ENCODE peak calls at places on chromosomes 13 and 19, in eight cellular contexts. D is naive thymus-derived CD4-positive, alpha-beta T cell; V is gastrocnemius medialis; W is endothelial cell of umbilical vein; S is AG04450; U is SK-N-SH; J is WERI-Rb-1; K is IMR-90. Z is an unnamed sample.

GRCh38 chr13:114106991-114107685 is 25.3 kb downstream of the RASA3 start:
- DNase-seq in S (no peak), V (no peak), K (no peak), J (peak), U (no peak), D (no peak), W (no peak), Z (no peak)

GRCh38 chr13:24221007-24221406 is 60.5 kb downstream of the SPATA13 start:
- DNase-seq in W (no peak), V (no peak), J (no peak), U (no peak), K (no peak), D (no peak), S (no peak), Z (no peak)

GRCh38 chr19:38898788-38899446 is 501 bp downstream of the SIRT2 start:
- DNase-seq in V (no peak), D (no peak), U (no peak), J (no peak), S (no peak), K (peak), W (no peak), Z (no peak)

GRCh38 chr19:46928951-46929350 is 68.2 kb downstream of the ARHGAP35 start:
- DNase-seq in U (no peak), K (peak), D (no peak), W (no peak), V (no peak), S (no peak), J (no peak), Z (no peak)

GRCh38 chr19:51441410-51442390 is 16.6 kb downstream of the SIGLEC8 start:
- DNase-seq in W (no peak), J (no peak), D (peak), S (no peak), V (no peak), U (no peak), K (no peak), Z (no peak)

GRCh38 chr19:50025794-50026549 is at the start of gene ZNF473:
- DNase-seq in U (peak), W (no peak), J (peak), D (peak), K (peak), S (peak), V (peak), Z (peak)

GRCh38 chr13:100461309-100462035 is 127.1 kb downstream of the GGACT start:
- DNase-seq in K (peak), V (no peak), J (no peak), W (peak), S (no peak), D (no peak), U (no peak), Z (no peak)

GRCh38 chr19:821228-821975 is at the start of gene PLPPR3:
- DNase-seq in K (no peak), U (peak), D (peak), W (no peak), J (peak), S (no peak), V (no peak), Z (no peak)

GRCh38 chr19:49119411-49120324 is at the start of gene PPFIA3:
- DNase-seq in U (peak), S (no peak), D (peak), K (peak), W (peak), J (no peak), V (no peak), Z (peak)

GRCh38 chr13:25267715-25268114 is 19.6 kb downstream of the MTMR6 start:
- DNase-seq in K (peak), W (peak), J (no peak), S (no peak), U (peak), D (no peak), V (no peak), Z (no peak)

GRCh38 chr13:109509154-109509905 is 277.1 kb downstream of the IRS2 start:
- DNase-seq in D (no peak), U (no peak), W (no peak), V (no peak), S (peak), J (no peak), K (peak), Z (no peak)

GRCh38 chr13:100039740-100040139 is 49.2 kb upstream of the PCCA start:
- DNase-seq in S (no peak), K (peak), W (no peak), U (no peak), D (no peak), J (no peak), V (no peak), Z (no peak)

GRCh38 chr19:15790096-15790495 is 2.6 kb downstream of the OR10H5 start:
- DNase-seq in K (no peak), J (no peak), D (no peak), S (no peak), U (no peak), V (no peak), W (no peak), Z (no peak)

GRCh38 chr19:38287604-38288003 is 16.4 kb upstream of the C19orf33 start:
- DNase-seq in J (no peak), U (no peak), D (no peak), S (no peak), V (no peak), K (no peak), W (no peak), Z (no peak)

GRCh38 chr19:8361921-8362793 is 1.8 kb upstream of the ANGPTL4 start:
- DNase-seq in S (peak), J (peak), U (peak), W (peak), K (peak), D (no peak), V (peak), Z (peak)

GRCh38 chr13:44648392-44649117 is 72.4 kb upstream of the TSC22D1 start:
- DNase-seq in V (no peak), J (no peak), U (peak), D (no peak), W (peak), S (no peak), K (no peak), Z (no peak)

GRCh38 chr19:11453468-11454341 is 18.3 kb downstream of the PRKCSH start:
- DNase-seq in U (peak), W (no peak), S (no peak), J (no peak), K (no peak), D (no peak), V (no peak), Z (no peak)

GRCh38 chr19:10238172-10238783 is 7.1 kb upstream of the S1PR2 start:
- DNase-seq in K (peak), W (no peak), U (no peak), S (peak), D (no peak), V (no peak), J (no peak), Z (peak)

GRCh38 chr13:44292545-44292944 is 81.1 kb upstream of the SERP2 start:
- DNase-seq in S (no peak), W (peak), D (no peak), U (no peak), V (no peak), J (no peak), K (no peak), Z (peak)

GRCh38 chr13:32446778-32447465 is 19.0 kb upstream of the N4BP2L1 start:
- DNase-seq in V (no peak), W (no peak), S (no peak), J (peak), D (no peak), U (no peak), K (no peak), Z (no peak)

GRCh38 chr19:50492303-50493052 is 15.8 kb upstream of the GARIN5A start:
- DNase-seq in J (no peak), U (peak), S (no peak), W (no peak), K (no peak), V (no peak), D (peak), Z (no peak)

GRCh38 chr13:69565334-69565733 is 542.3 kb upstream of the ATXN8OS start:
- DNase-seq in D (no peak), W (peak), S (no peak), V (no peak), K (no peak), U (peak), J (peak), Z (no peak)

GRCh38 chr19:38062959-38063786 is 156.2 kb downstream of the SIPA1L3 start:
- DNase-seq in S (no peak), K (peak), W (no peak), D (no peak), V (no peak), J (peak), U (peak), Z (no peak)

GRCh38 chr13:48175200-48175599 is 57.8 kb upstream of the ITM2B start:
- DNase-seq in S (no peak), K (no peak), U (no peak), V (no peak), J (no peak), W (no peak), D (no peak), Z (no peak)

GRCh38 chr13:73547239-73547638 is 488.4 kb downstream of the KLF5 start:
- DNase-seq in J (no peak), D (no peak), V (no peak), W (no peak), S (no peak), K (no peak), U (no peak), Z (no peak)

GRCh38 chr19:32397736-32398135 is 7.8 kb upstream of the DPY19L3 start:
- DNase-seq in U (no peak), K (peak), W (no peak), D (no peak), V (no peak), S (peak), J (no peak), Z (no peak)

GRCh38 chr19:1657632-1658445 is 5.4 kb upstream of the TCF3 start:
- DNase-seq in K (no peak), D (no peak), J (no peak), S (no peak), V (no peak), U (no peak), W (no peak), Z (no peak)

GRCh38 chr13:20566424-20566916 is 487 bp upstream of the IFT88 start:
- DNase-seq in D (no peak), V (peak), K (peak), U (no peak), J (peak), W (no peak), S (peak), Z (no peak)

GRCh38 chr13:42078113-42078769 is 29.8 kb downstream of the DGKH start:
- DNase-seq in W (no peak), K (no peak), U (peak), D (no peak), J (no peak), V (no peak), S (no peak), Z (no peak)

GRCh38 chr19:6045108-6045507 is 65.2 kb downstream of the RFX2 start:
- DNase-seq in S (no peak), U (no peak), V (no peak), D (no peak), W (no peak), K (no peak), J (no peak), Z (no peak)

GRCh38 chr19:38543807-38544568 is 73.8 kb downstream of the MAP4K1 start:
- DNase-seq in S (peak), U (peak), K (peak), D (peak), J (peak), W (peak), V (peak), Z (peak)

GRCh38 chr19:50266896-50267295 is 62.3 kb downstream of the KCNC3 start:
- DNase-seq in K (no peak), V (no peak), D (no peak), W (no peak), J (no peak), S (no peak), U (peak), Z (no peak)

GRCh38 chr13:76397413-76397812 is 488.8 kb downstream of the KCTD12 start:
- DNase-seq in S (no peak), W (no peak), U (no peak), J (no peak), V (no peak), K (no peak), D (no peak), Z (no peak)

GRCh38 chr13:49956131-49956530 is 20.0 kb upstream of the SPRYD7 start:
- DNase-seq in D (no peak), U (no peak), J (no peak), W (no peak), S (no peak), V (no peak), K (no peak), Z (no peak)

GRCh38 chr13:113803409-113804016 is 44.5 kb downstream of the TMEM255B start:
- DNase-seq in S (no peak), V (no peak), U (no peak), K (no peak), J (no peak), D (no peak), W (no peak), Z (no peak)

GRCh38 chr13:59034198-59034597 is 1129.5 kb downstream of the DIAPH3 start:
- DNase-seq in S (no peak), V (no peak), J (no peak), W (no peak), D (no peak), K (no peak), U (no peak), Z (no peak)

GRCh38 chr19:16327501-16327900 is 2.9 kb downstream of the KLF2 start:
- DNase-seq in K (no peak), U (no peak), V (no peak), S (no peak), D (peak), J (no peak), W (no peak), Z (no peak)

GRCh38 chr19:21559444-21559843 is 54.0 kb downstream of the ZNF429 start:
- DNase-seq in J (peak), U (no peak), K (no peak), D (no peak), W (no peak), S (no peak), V (no peak), Z (no peak)
- H3K27ac ChIP-seq in J (no peak), U (no peak), K (no peak), D (no peak), W (no peak), S (no peak), V (no peak), Z (no peak)

GRCh38 chr13:98606296-98606695 is 29.4 kb upstream of the STK24 start:
- DNase-seq in D (no peak), S (no peak), K (no peak), V (no peak), W (no peak), J (no peak), U (peak), Z (no peak)
- H3K4me3 ChIP-seq in D (no peak), S (no peak), K (no peak), V (no peak), W (no peak), J (no peak), U (no peak), Z (no peak)

GRCh38 chr13:79434578-79434977 is 28.5 kb upstream of the RBM26 start:
- DNase-seq in D (no peak), J (no peak), S (no peak), V (no peak), K (peak), W (peak), U (no peak), Z (no peak)
- H3K27ac ChIP-seq in D (no peak), J (no peak), S (no peak), V (no peak), K (no peak), W (no peak), U (peak), Z (no peak)

GRCh38 chr19:13835791-13836723 is 40.8 kb downstream of the ZSWIM4 start:
- DNase-seq in W (no peak), J (no peak), D (no peak), S (no peak), K (no peak), V (no peak), U (no peak), Z (peak)
- H3K4me3 ChIP-seq in W (no peak), J (no peak), D (peak), S (no peak), K (no peak), V (peak), U (no peak), Z (peak)

GRCh38 chr19:30559446-30559845 is 187.3 kb downstream of the ZNF536 start:
- DNase-seq in K (no peak), U (no peak), S (no peak), V (no peak), W (no peak), J (no peak), D (no peak), Z (no peak)

GRCh38 chr19:30557212-30557611 is 185.0 kb downstream of the ZNF536 start:
- DNase-seq in U (no peak), S (no peak), W (no peak), D (no peak), V (no peak), K (no peak), J (peak), Z (no peak)

GRCh38 chr19:30556230-30556711 is 184.1 kb downstream of the ZNF536 start:
- DNase-seq in S (no peak), V (no peak), K (no peak), J (peak), D (no peak), W (no peak), U (no peak), Z (no peak)

GRCh38 chr19:30558793-30559192 is 186.6 kb downstream of the ZNF536 start:
- DNase-seq in D (no peak), W (no peak), J (no peak), V (no peak), S (no peak), U (no peak), K (no peak), Z (no peak)

GRCh38 chr19:30557927-30558557 is 185.9 kb downstream of the ZNF536 start:
- DNase-seq in J (no peak), K (no peak), W (no peak), U (no peak), S (no peak), V (no peak), D (no peak), Z (no peak)
- H3K27ac ChIP-seq in J (no peak), K (no peak), W (no peak), U (no peak), S (no peak), V (no peak), D (no peak), Z (no peak)

DNA sequence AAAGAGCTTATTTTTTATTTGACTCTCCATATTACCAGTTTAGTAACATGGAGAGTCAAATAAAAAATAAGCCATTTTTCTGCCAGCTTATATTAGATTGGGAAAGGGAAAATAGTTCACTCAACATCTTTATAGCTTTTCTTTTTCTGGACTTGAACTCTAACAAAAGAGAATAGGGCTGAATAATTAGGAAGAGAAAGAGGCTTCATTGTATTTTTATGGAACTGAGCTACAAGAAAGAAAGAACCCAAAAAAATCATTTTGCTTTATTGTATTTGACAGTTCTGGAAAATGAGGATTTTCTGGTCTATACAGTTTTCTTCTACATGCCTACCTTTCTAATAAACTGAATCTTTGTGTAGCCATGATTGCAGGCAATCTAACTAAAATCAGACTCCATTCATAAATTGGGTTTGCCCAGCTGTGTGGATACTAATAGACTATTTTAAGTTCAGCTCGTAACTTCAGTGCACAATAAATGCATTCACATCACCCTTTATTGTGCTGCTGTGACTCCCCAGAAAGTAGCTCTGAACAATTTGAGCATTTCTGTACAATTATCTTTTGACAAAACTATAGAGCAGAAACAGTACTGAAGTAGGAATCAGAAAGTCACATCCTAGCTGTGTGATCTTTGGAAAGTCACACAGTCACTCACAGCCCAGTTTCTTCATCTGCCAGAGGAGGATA is 115.3 kb downstream of the STOML3 start:
- DNase-seq in J (no peak), S (no peak), U (no peak), K (no peak), V (no peak), W (no peak), D (no peak), Z (no peak)
- H3K4me3 ChIP-seq in J (no peak), S (no peak), U (no peak), K (no peak), V (no peak), W (no peak), D (no peak), Z (no peak)

DNA sequence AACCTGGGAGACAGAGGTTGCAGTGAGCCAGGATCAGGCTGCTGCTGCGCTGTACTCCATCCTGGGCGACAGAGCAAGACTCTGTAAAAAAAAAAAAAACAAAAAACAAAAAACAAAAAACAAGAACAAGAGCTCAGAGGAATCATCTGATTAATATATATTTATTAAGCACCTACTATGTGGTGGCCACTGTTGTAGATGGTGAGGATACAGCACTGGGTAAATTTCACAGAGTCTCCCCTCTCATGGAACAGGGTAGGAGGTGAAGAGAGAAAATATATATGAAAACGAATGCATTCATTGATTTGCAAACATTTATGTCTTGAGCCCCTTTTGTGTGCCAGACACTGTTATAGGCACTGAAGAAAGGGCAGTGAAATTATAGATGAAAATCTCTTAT is 5.9 kb upstream of the SERTAD1 start:
- DNase-seq in S (no peak), W (no peak), U (no peak), K (no peak), V (no peak), J (no peak), D (no peak), Z (no peak)
- H3K27ac ChIP-seq in S (no peak), W (no peak), U (no peak), K (no peak), V (no peak), J (no peak), D (no peak), Z (no peak)

DNA sequence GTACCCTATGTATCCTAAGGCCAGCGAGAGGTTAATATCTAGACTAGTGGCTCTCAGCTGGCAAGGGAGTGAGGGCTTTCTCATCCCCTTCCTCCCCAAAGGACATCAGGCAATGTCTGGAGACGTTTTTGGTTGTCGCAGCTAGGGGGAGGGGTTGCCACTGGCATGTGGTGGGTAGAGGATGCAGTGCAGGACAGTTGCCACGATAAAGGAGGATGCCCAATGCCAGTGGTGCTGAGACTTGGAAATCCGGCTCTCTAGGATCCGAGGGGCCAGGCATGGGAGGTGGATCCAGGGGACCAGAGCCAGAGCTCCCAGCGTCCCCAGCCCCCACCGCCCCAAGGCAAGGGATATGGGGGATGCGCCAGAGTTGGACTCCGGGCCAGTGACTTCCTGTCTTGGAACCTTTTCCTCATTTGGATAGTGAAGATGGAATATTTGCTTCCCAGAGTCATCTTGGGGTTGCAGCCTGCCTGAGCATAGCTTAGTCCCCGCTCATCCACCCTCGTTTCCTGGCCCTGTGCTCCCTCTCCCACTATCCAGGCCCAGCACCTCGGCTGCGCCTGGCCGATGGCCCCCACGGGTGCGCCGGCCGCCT is 4.9 kb downstream of the SSC5D start:
- DNase-seq in U (no peak), K (peak), W (no peak), D (no peak), V (no peak), S (no peak), J (no peak), Z (no peak)
- H3K4me3 ChIP-seq in U (no peak), K (no peak), W (no peak), D (no peak), V (peak), S (peak), J (no peak), Z (peak)

Z was measured in heart right ventricle.